ENCODE peak calls at places on chromosomes 6 and 20, in seven cellular contexts. P, F, R, D, U, K and W are unnamed samples.

GRCh38 chr20:13684566-13685222 is 46.0 kb upstream of the TASP1 start:
- DNase-seq in P (no peak), F (no peak), R (no peak), D (no peak), U (no peak), K (no peak), W (no peak)

GRCh38 chr6:114452785-114453401 is 110.1 kb upstream of the HS3ST5 start:
- DNase-seq in P (no peak), F (no peak), R (no peak), D (no peak), U (no peak), K (no peak), W (no peak)

GRCh38 chr6:149218471-149218870 is 99.0 kb upstream of the TAB2 start:
- DNase-seq in P (no peak), F (no peak), R (no peak), D (no peak), U (no peak), K (no peak), W (no peak)

GRCh38 chr6:101230866-101231265 is 162.6 kb upstream of the GRIK2 start:
- DNase-seq in P (no peak), F (no peak), R (no peak), D (no peak), U (no peak), K (no peak), W (no peak)

GRCh38 chr6:501891-502601 is 110.5 kb downstream of the IRF4 start:
- DNase-seq in P (no peak), F (no peak), R (no peak), D (no peak), U (no peak), K (peak), W (no peak)

GRCh38 chr6:22596011-22596410 is 26.6 kb downstream of the HDGFL1 start:
- DNase-seq in P (no peak), F (no peak), R (no peak), D (no peak), U (no peak), K (no peak), W (no peak)

GRCh38 chr6:87237804-87238203 is 82.4 kb downstream of the ZNF292 start:
- DNase-seq in P (no peak), F (no peak), R (no peak), D (no peak), U (peak), K (peak), W (no peak)

GRCh38 chr6:1686117-1687098 is 76.7 kb downstream of the FOXC1 start:
- DNase-seq in P (no peak), F (peak), R (no peak), D (no peak), U (peak), K (no peak), W (no peak)

GRCh38 chr6:2244261-2245102 is 923 bp downstream of the GMDS start:
- DNase-seq in P (peak), F (no peak), R (no peak), D (no peak), U (no peak), K (no peak), W (no peak)

GRCh38 chr6:140601409-140601808 is 1227.0 kb upstream of the CITED2 start:
- DNase-seq in P (no peak), F (no peak), R (no peak), D (no peak), U (no peak), K (no peak), W (no peak)

GRCh38 chr6:39287601-39288000 is 26.6 kb downstream of the KCNK17 start:
- DNase-seq in P (no peak), F (no peak), R (no peak), D (no peak), U (no peak), K (no peak), W (no peak)

GRCh38 chr6:168051648-168052047 is 27.4 kb downstream of the FRMD1 start:
- DNase-seq in P (no peak), F (no peak), R (no peak), D (no peak), U (no peak), K (no peak), W (no peak)

GRCh38 chr6:140572129-140572528 is 1197.7 kb upstream of the CITED2 start:
- DNase-seq in P (no peak), F (no peak), R (no peak), D (no peak), U (peak), K (no peak), W (no peak)

GRCh38 chr6:17336425-17336824 is 55.3 kb downstream of the RBM24 start:
- DNase-seq in P (no peak), F (no peak), R (no peak), D (no peak), U (peak), K (no peak), W (no peak)

GRCh38 chr6:65448806-65449397 is 258.1 kb downstream of the EYS start:
- DNase-seq in P (no peak), F (no peak), R (no peak), D (no peak), U (no peak), K (no peak), W (no peak)

GRCh38 chr6:32081676-32082075 is 27.5 kb downstream of the TNXB start:
- DNase-seq in P (no peak), F (no peak), R (no peak), D (no peak), U (no peak), K (no peak), W (no peak)

GRCh38 chr20:23565503-23566056 is 2.7 kb downstream of the CST9L start:
- DNase-seq in P (no peak), F (no peak), R (no peak), D (no peak), U (no peak), K (no peak), W (no peak)

GRCh38 chr6:62775427-62776022 is 435.7 kb upstream of the FKBP1C start:
- DNase-seq in P (no peak), F (no peak), R (no peak), D (no peak), U (no peak), K (peak), W (no peak)
- TF ChIP-seq CTCF in P (peak), F (peak), R (peak), D (peak), U (peak), K (peak), W (peak)

GRCh38 chr20:21102691-21103311 is 3.4 kb downstream of the LINC00237 start:
- DNase-seq in P (peak), F (no peak), R (peak), D (peak), U (no peak), K (peak), W (peak)

GRCh38 chr20:21101453-21102251 is 4.5 kb downstream of the LINC00237 start:
- DNase-seq in P (peak), F (no peak), R (no peak), D (peak), U (no peak), K (peak), W (peak)

GRCh38 chr20:21100590-21101452 is 5.3 kb downstream of the LINC00237 start:
- DNase-seq in P (peak), F (no peak), R (no peak), D (no peak), U (no peak), K (peak), W (no peak)

GRCh38 chr20:21103582-21104465 is 2.3 kb downstream of the LINC00237 start:
- DNase-seq in P (no peak), F (no peak), R (no peak), D (no peak), U (no peak), K (peak), W (no peak)

GRCh38 chr20:21102252-21102609 is 3.9 kb downstream of the LINC00237 start:
- DNase-seq in P (peak), F (no peak), R (no peak), D (no peak), U (no peak), K (peak), W (peak)
- TF ChIP-seq CTCF in P (no peak), F (no peak), R (no peak), D (no peak), U (no peak), K (no peak), W (no peak)

GRCh38 chr6:75202676-75203131 is 3.1 kb downstream of the COL12A1 start:
- DNase-seq in P (peak), F (no peak), R (no peak), D (no peak), U (no peak), K (peak), W (no peak)

GRCh38 chr6:75203721-75204120 is 2.1 kb downstream of the COL12A1 start:
- DNase-seq in P (no peak), F (no peak), R (no peak), D (no peak), U (no peak), K (no peak), W (no peak)

GRCh38 chr6:75204959-75205775 is 686 bp downstream of the COL12A1 start:
- DNase-seq in P (peak), F (peak), R (peak), D (no peak), U (no peak), K (peak), W (peak)

GRCh38 chr6:75205776-75206334 is at the start of gene COL12A1:
- DNase-seq in P (peak), F (peak), R (peak), D (peak), U (peak), K (peak), W (peak)

DNA sequence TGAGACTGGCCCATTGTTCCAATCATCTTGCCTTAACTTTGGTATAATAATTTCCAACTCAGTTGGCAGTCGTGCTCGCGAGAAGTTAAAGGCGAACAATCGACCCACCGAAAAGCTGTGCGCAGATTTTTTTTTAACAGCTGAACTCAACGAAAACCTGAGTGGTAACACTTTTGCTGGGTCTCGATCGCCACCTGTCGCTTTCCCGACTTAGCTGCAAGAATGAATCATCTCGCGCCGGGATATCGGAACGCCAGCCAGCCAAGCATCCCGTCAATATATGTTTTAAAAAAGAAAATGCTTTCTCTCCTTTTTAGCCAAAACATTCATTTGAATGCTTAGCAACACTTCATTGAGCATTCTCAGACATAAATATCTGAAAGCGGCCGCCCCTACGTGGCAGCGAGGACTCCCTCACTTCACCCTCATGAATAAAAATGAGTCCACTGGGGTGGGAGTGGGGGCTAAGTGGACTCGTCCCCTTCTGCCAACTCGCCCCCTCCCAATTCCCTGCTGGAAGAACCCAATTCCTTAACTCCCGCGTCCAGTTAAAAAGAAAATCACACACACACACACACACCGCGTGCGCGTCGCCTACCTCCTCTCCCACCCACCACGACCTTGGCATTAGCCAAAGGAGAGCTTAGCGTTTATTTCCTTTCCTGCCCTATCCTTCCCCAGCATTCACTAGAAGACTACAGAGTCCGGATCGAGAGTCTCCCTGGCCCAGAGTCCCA is 1.5 kb downstream of the COL12A1 start:
- DNase-seq in P (peak), F (peak), R (peak), D (no peak), U (no peak), K (peak), W (peak)
- TF ChIP-seq CTCF in P (peak), F (peak), R (peak), D (peak), U (peak), K (peak), W (peak)

GRCh38 chr20:64222851-64223525 is 32.6 kb upstream of the PCMTD2 start:
- DNase-seq in P (no peak), F (no peak), R (no peak), D (no peak), U (no peak), K (no peak), W (no peak)

GRCh38 chr20:64225166-64225595 is 30.4 kb upstream of the PCMTD2 start:
- DNase-seq in P (no peak), F (no peak), R (no peak), D (no peak), U (no peak), K (no peak), W (no peak)

GRCh38 chr20:64222273-64222672 is 33.3 kb upstream of the PCMTD2 start:
- DNase-seq in P (no peak), F (peak), R (peak), D (peak), U (no peak), K (no peak), W (no peak)

GRCh38 chr20:64224344-64225165 is 31.0 kb upstream of the PCMTD2 start:
- DNase-seq in P (no peak), F (no peak), R (no peak), D (no peak), U (peak), K (no peak), W (no peak)

DNA sequence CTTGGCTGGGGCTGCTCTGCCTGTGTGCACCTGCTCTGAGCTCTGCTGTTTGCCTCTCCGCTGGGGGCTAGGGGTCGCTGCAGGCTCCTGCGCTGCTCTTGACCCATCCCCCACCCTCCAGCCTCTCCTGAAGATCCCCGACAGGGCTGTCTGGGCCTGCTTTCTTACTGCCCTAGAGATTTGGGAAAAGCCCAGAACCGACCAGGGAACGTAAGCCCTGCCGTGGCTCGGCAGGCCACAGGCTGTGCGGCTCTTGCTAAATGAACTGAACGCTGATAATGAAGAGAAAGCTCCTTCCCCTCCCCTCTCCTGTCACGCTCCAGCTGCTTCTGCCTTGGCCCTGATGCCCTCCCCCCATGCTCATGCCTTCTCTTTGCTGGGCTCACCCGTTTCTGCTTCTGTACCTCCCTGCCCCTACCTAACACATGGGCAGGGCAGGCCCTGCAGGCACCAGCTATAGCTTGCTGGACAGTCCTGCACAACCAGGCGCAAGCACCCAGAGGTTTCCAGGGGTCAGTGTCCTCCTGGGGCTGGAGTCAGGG is 32.0 kb upstream of the PCMTD2 start:
- DNase-seq in P (peak), F (no peak), R (peak), D (no peak), U (no peak), K (no peak), W (peak)
- TF ChIP-seq CTCF in P (peak), F (no peak), R (peak), D (peak), U (peak), K (peak), W (no peak)

DNA sequence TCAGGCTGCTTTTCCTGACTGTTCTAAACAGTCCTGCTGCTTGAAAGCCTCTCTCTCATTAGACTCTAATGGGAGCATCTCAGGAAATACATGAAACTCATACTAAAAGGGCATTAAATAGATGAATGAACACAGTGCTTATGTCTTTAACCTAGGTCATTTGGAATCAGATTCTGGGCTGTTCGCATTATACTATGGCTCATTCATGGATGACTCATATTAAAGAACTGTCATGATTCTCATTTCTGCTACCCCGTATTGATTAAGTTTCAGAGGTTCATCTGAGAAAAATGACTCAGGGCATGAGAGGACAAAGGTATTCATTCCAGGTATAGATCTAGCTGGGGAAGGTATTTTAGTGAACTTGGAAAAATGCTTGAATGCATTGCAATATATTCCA is 335.5 kb downstream of the GJA1 start:
- DNase-seq in P (no peak), F (no peak), R (no peak), D (no peak), U (no peak), K (no peak), W (no peak)
- TF ChIP-seq CTCF in P (no peak), F (no peak), R (no peak), D (no peak), U (no peak), K (no peak), W (no peak)

GRCh38 chr6:43758617-43759050 is 11.4 kb upstream of the VEGFA start:
- DNase-seq in P (peak), F (no peak), R (no peak), D (no peak), U (no peak), K (peak), W (peak)
- TF ChIP-seq CTCF in P (peak), F (peak), R (peak), D (peak), U (peak), K (peak), W (peak)

DNA sequence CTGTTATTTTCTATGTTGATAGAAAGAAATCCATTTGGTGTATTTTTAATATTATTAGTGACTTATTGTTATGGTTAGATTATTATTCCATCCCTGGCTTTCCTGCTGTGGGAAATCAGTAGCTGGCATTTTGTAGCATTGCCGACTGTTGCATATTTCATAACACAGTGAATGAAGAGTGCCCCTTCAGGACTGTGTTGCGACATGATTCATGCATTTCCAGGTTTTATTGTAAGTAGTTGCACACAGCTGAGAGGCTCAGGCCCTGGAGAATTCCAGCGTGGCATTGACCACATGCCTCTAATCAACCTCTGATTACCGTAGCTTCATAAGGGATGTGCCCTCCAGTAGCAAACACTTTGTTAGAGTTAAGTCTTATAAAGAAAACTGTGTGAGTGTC is 263.9 kb downstream of the FARS2 start:
- DNase-seq in P (no peak), F (no peak), R (no peak), D (no peak), U (peak), K (no peak), W (no peak)
- TF ChIP-seq CTCF in P (no peak), F (no peak), R (no peak), D (no peak), U (no peak), K (no peak), W (no peak)

GRCh38 chr6:154341326-154341725 is 15.3 kb downstream of the IPCEF1 start:
- DNase-seq in P (no peak), F (no peak), R (no peak), D (no peak), U (no peak), K (no peak), W (no peak)

GRCh38 chr6:154345811-154346210 is 10.8 kb downstream of the IPCEF1 start:
- DNase-seq in P (no peak), F (no peak), R (no peak), D (no peak), U (no peak), K (no peak), W (no peak)

GRCh38 chr6:154347981-154348380 is 8.6 kb downstream of the IPCEF1 start:
- DNase-seq in P (no peak), F (no peak), R (no peak), D (no peak), U (no peak), K (no peak), W (no peak)

GRCh38 chr6:154341876-154342275 is 14.7 kb downstream of the IPCEF1 start:
- DNase-seq in P (no peak), F (no peak), R (no peak), D (no peak), U (no peak), K (no peak), W (no peak)

GRCh38 chr6:154343473-154344308 is 12.9 kb downstream of the IPCEF1 start:
- DNase-seq in P (peak), F (no peak), R (no peak), D (no peak), U (no peak), K (no peak), W (no peak)
- TF ChIP-seq CTCF in P (peak), F (no peak), R (peak), D (peak), U (peak), K (no peak), W (no peak)

DNA sequence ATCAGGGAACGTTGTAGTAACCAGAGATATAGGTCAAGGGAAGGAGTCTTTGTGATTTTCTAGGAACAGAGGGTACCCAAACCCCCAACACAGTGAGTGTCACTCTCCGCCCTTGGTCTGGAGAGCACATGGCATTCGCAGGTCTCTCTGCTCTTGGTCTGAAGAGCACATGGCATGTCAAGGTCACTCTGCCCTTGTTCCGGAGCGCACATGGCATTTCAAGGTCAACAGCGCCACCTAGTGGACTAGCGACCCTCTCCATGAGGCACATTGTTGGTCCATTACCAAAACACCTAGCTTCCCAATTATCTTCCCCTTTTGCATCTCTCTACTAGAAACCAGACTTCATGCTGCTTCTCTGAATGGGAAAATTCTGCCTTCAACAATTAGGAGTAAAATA is 260.0 kb downstream of the C6orf118 start:
- DNase-seq in P (peak), F (no peak), R (no peak), D (peak), U (no peak), K (no peak), W (peak)
- TF ChIP-seq CTCF in P (peak), F (peak), R (peak), D (peak), U (peak), K (peak), W (peak)

GRCh38 chr20:46715292-46715756 is 5.9 kb downstream of the SLC2A10 start:
- DNase-seq in P (no peak), F (peak), R (no peak), D (peak), U (peak), K (no peak), W (peak)
- TF ChIP-seq CTCF in P (no peak), F (peak), R (no peak), D (peak), U (peak), K (no peak), W (peak)